ENCODE peak calls at places on chromosomes 7 and 10, in five cellular contexts. E, K, C, V and S are unnamed samples.

GRCh38 chr10:56317603-56318002 is 43.5 kb downstream of the ZWINT start:
- DNase-seq in E (no peak), K (no peak), C (peak), V (no peak), S (no peak)

GRCh38 chr7:85133560-85133959 is 53.3 kb downstream of the SEMA3D start:
- DNase-seq in E (no peak), K (no peak), C (no peak), V (no peak), S (no peak)

GRCh38 chr7:99287779-99288534 is 15.3 kb downstream of the MYH16 start:
- DNase-seq in E (no peak), K (no peak), C (no peak), V (no peak), S (no peak)

GRCh38 chr10:103645141-103646054 is 151.9 kb downstream of the NEURL1 start:
- DNase-seq in E (peak), K (peak), C (peak), V (no peak), S (no peak)

GRCh38 chr10:123348721-123349120 is 194.5 kb downstream of the BUB3 start:
- DNase-seq in E (no peak), K (no peak), C (no peak), V (no peak), S (no peak)

GRCh38 chr10:4632757-4633156 is 193.2 kb upstream of the AKR1E2 start:
- DNase-seq in E (no peak), K (no peak), C (no peak), V (no peak), S (no peak)

GRCh38 chr7:13829231-13829630 is 160.2 kb downstream of the ETV1 start:
- DNase-seq in E (no peak), K (no peak), C (no peak), V (no peak), S (no peak)

GRCh38 chr7:152709307-152710133 is 33.6 kb upstream of the XRCC2 start:
- DNase-seq in E (no peak), K (peak), C (no peak), V (no peak), S (peak)

GRCh38 chr10:29794776-29795635 is 160.2 kb upstream of the SVIL start:
- DNase-seq in E (no peak), K (no peak), C (no peak), V (no peak), S (no peak)

GRCh38 chr10:14573666-14574261 is 200.9 kb downstream of the FAM107B start:
- DNase-seq in E (no peak), K (no peak), C (no peak), V (no peak), S (no peak)

GRCh38 chr10:114822771-114823463 is 1.3 kb downstream of the FHIP2A start:
- DNase-seq in E (no peak), K (peak), C (no peak), V (no peak), S (no peak)

GRCh38 chr7:40221836-40222235 is 87.0 kb downstream of the SUGCT start:
- DNase-seq in E (no peak), K (peak), C (no peak), V (peak), S (no peak)

GRCh38 chr7:29483219-29484104 is 80.2 kb upstream of the PRR15 start:
- DNase-seq in E (no peak), K (no peak), C (no peak), V (no peak), S (no peak)

GRCh38 chr7:94700926-94701554 is 45.1 kb upstream of the SGCE start:
- DNase-seq in E (no peak), K (no peak), C (no peak), V (no peak), S (no peak)

GRCh38 chr10:86443936-86444335 is 77.3 kb upstream of the GRID1 start:
- DNase-seq in E (no peak), K (no peak), C (no peak), V (no peak), S (no peak)

GRCh38 chr10:110376021-110376773 is 71.5 kb upstream of the SMNDC1 start:
- DNase-seq in E (no peak), K (no peak), C (peak), V (no peak), S (peak)

GRCh38 chr7:149253665-149254064 is 8.3 kb upstream of the ZNF783 start:
- DNase-seq in E (peak), K (no peak), C (no peak), V (no peak), S (no peak)

GRCh38 chr10:103630156-103630555 is 136.7 kb downstream of the NEURL1 start:
- DNase-seq in E (no peak), K (no peak), C (no peak), V (no peak), S (no peak)

GRCh38 chr7:2894118-2894940 is 50.2 kb upstream of the GNA12 start:
- DNase-seq in E (no peak), K (no peak), C (no peak), V (no peak), S (no peak)

GRCh38 chr7:20343211-20343610 is 12.5 kb downstream of the ITGB8 start:
- DNase-seq in E (peak), K (no peak), C (no peak), V (no peak), S (no peak)

GRCh38 chr7:76074972-76075370 is 27.1 kb downstream of the MDH2 start:
- DNase-seq in E (no peak), K (no peak), C (no peak), V (no peak), S (no peak)

GRCh38 chr10:25102423-25102822 is 72.4 kb upstream of the GPR158 start:
- DNase-seq in E (no peak), K (no peak), C (no peak), V (no peak), S (no peak)

GRCh38 chr7:159014297-159015062 is 130.2 kb downstream of the VIPR2 start:
- DNase-seq in E (no peak), K (no peak), C (no peak), V (no peak), S (no peak)

GRCh38 chr7:43553999-43554398 is 28.9 kb upstream of the STK17A start:
- DNase-seq in E (no peak), K (peak), C (no peak), V (no peak), S (no peak)

GRCh38 chr7:89200758-89201157 is 405.2 kb upstream of the TEX47 start:
- DNase-seq in E (no peak), K (no peak), C (no peak), V (no peak), S (no peak)

GRCh38 chr10:132506711-132507466 is 30.7 kb upstream of the INPP5A start:
- DNase-seq in E (no peak), K (peak), C (no peak), V (no peak), S (no peak)

GRCh38 chr7:98802088-98802780 is 67.6 kb downstream of the TMEM130 start:
- DNase-seq in E (peak), K (peak), C (peak), V (no peak), S (no peak)

GRCh38 chr10:18777258-18777657 is 118.0 kb downstream of the ARL5B start:
- DNase-seq in E (no peak), K (no peak), C (no peak), V (no peak), S (no peak)